ENCODE peak calls at places on chromosome 22, in five cellular contexts. One of them, this sample, is unnamed.
A peak's percentile ranks its signal among the peaks of the same experiment; 100 is the strongest.

GRCh38 chr22:29947410-29948387 is 64.7 kb downstream of the MTMR3 start:
- DNase-seq in A549: no peak
- DNase-seq in small intestine: no peak
- DNase-seq in AG04450: no peak
- DNase-seq in mucosa of descending colon: no peak
- DNase-seq in this sample: no peak

GRCh38 chr22:46050451-46050845 is 73.5 kb upstream of the WNT7B start:
- DNase-seq in A549: no peak
- DNase-seq in small intestine: no peak
- DNase-seq in AG04450: no peak
- DNase-seq in mucosa of descending colon: no peak
- DNase-seq in this sample: no peak

GRCh38 chr22:39341179-39341578 is 8.6 kb upstream of the SYNGR1 start:
- DNase-seq in A549: no peak
- DNase-seq in small intestine: no peak
- DNase-seq in AG04450: no peak
- DNase-seq in mucosa of descending colon: no peak
- DNase-seq in this sample: no peak

GRCh38 chr22:48376936-48377335 is 1450.7 kb downstream of the BRD1 start:
- DNase-seq in A549: no peak
- DNase-seq in small intestine: no peak
- DNase-seq in AG04450: no peak
- DNase-seq in mucosa of descending colon: no peak
- DNase-seq in this sample: no peak

GRCh38 chr22:50723991-50724390 is 14.0 kb upstream of the ACR start:
- DNase-seq in A549: no peak
- DNase-seq in small intestine: no peak
- DNase-seq in AG04450: no peak
- DNase-seq in mucosa of descending colon: no peak
- DNase-seq in this sample: no peak

GRCh38 chr22:42330170-42330569 is 59.7 kb upstream of the TCF20 start:
- DNase-seq in A549: no peak
- DNase-seq in small intestine: no peak
- DNase-seq in AG04450: no peak
- DNase-seq in mucosa of descending colon: no peak
- DNase-seq in this sample: no peak

GRCh38 chr22:40628354-40629042 is 8.0 kb downstream of the MRTFA start:
- DNase-seq in A549: no peak
- DNase-seq in small intestine: no peak
- DNase-seq in AG04450: no peak
- DNase-seq in mucosa of descending colon: no peak
- DNase-seq in this sample: no peak

GRCh38 chr22:30575011-30575671 is 676 bp upstream of the GAL3ST1 start:
- DNase-seq in A549: no peak
- DNase-seq in small intestine: no peak
- DNase-seq in AG04450: peak; percentile 38
- DNase-seq in mucosa of descending colon: peak; percentile 13
- DNase-seq in this sample: peak; percentile 72

GRCh38 chr22:49107961-49108530 is 719.6 kb downstream of the BRD1 start:
- DNase-seq in A549: no peak
- DNase-seq in small intestine: no peak
- DNase-seq in AG04450: no peak
- DNase-seq in mucosa of descending colon: no peak
- DNase-seq in this sample: no peak

GRCh38 chr22:44571566-44572413 is 73.8 kb upstream of the RTL6 start:
- DNase-seq in A549: no peak
- DNase-seq in small intestine: no peak
- DNase-seq in AG04450: no peak
- DNase-seq in mucosa of descending colon: no peak
- DNase-seq in this sample: no peak

GRCh38 chr22:39943366-39943765 is 16.8 kb upstream of the TMA7B start:
- DNase-seq in A549: no peak
- DNase-seq in small intestine: no peak
- DNase-seq in AG04450: no peak
- DNase-seq in mucosa of descending colon: no peak
- DNase-seq in this sample: no peak

GRCh38 chr22:27241430-27242110 is 560.0 kb downstream of the MN1 start:
- DNase-seq in A549: no peak
- DNase-seq in small intestine: no peak
- DNase-seq in AG04450: no peak
- DNase-seq in mucosa of descending colon: no peak
- DNase-seq in this sample: peak; percentile 90

GRCh38 chr22:40479126-40479800 is 108.9 kb downstream of the SGSM3 start:
- DNase-seq in A549: no peak
- DNase-seq in small intestine: no peak
- DNase-seq in AG04450: no peak
- DNase-seq in mucosa of descending colon: no peak
- DNase-seq in this sample: no peak

GRCh38 chr22:45261407-45262088 is 20.9 kb upstream of the KIAA0930 start:
- DNase-seq in A549: no peak
- DNase-seq in small intestine: peak; percentile 79
- DNase-seq in AG04450: no peak
- DNase-seq in mucosa of descending colon: peak; percentile 81
- DNase-seq in this sample: no peak

GRCh38 chr22:31093956-31094622 is 13.0 kb downstream of the SMTN start:
- DNase-seq in A549: no peak
- DNase-seq in small intestine: no peak
- DNase-seq in AG04450: no peak
- DNase-seq in mucosa of descending colon: no peak
- DNase-seq in this sample: peak; percentile 80

GRCh38 chr22:44538518-44539315 is 40.7 kb upstream of the RTL6 start:
- DNase-seq in A549: no peak
- DNase-seq in small intestine: peak; percentile 3
- DNase-seq in AG04450: no peak
- DNase-seq in mucosa of descending colon: no peak
- DNase-seq in this sample: no peak

GRCh38 chr22:28187612-28188011 is 268.6 kb upstream of the PITPNB start:
- DNase-seq in A549: no peak
- DNase-seq in small intestine: no peak
- DNase-seq in AG04450: no peak
- DNase-seq in mucosa of descending colon: no peak
- DNase-seq in this sample: no peak

DNA sequence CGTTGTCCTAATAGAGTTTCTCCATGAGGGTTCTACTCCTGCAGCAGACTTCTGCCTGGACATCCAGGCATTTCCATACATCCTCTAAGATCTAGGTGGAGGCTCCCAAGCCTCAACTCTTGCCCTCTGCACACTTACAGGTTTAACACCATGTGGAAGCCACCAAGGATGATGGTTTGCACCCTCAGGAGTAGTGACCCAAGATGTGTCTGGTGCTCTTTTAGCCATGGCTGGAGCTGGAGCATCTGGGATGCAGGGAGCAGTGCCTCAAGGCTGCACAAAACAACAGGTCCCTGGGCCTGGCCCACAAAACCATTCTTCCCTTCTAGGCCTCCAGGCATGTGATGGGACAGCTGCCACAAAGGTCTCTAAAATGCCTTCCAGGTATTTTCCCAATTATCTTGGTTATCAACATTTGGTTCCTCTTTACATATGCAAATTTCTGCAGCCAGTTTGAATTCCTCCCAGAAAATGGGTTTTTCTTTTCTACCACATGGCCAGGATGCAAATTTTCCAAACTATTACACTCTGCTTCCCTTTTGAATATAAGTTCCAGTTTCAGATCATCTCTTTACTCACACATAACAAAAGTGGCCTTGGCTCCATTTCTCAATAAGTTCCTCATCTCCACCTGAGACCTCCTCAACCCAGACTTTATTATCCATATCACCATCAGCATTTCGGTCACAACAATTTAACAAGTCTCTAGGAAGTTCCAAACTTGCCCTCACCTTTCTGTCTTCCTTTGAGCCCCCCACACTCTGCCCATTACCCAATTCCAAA is 69.5 kb upstream of the GNAZ start:
- DNase-seq in A549: no peak
- DNase-seq in small intestine: no peak
- DNase-seq in AG04450: no peak
- DNase-seq in mucosa of descending colon: no peak
- DNase-seq in this sample: no peak
- H3K9me3 ChIP-seq in A549: peaks cover 7% of the 10 kb centered on the region
- H3K9me3 ChIP-seq in small intestine: peaks cover 2% of the 10 kb centered on the region
- H3K9me3 ChIP-seq in AG04450: no peaks in the 10 kb centered on the region
- H3K9me3 ChIP-seq in mucosa of descending colon: peaks cover 20% of the 10 kb centered on the region
- H3K9me3 ChIP-seq in this sample: no peaks in the 10 kb centered on the region

GRCh38 chr22:23522642-23523251 is 57.3 kb downstream of the IGLL1 start:
- DNase-seq in A549: no peak
- DNase-seq in small intestine: no peak
- DNase-seq in AG04450: no peak
- DNase-seq in mucosa of descending colon: no peak
- DNase-seq in this sample: peak; percentile 60

GRCh38 chr22:23519442-23520177 is 60.5 kb downstream of the IGLL1 start:
- DNase-seq in A549: no peak
- DNase-seq in small intestine: no peak
- DNase-seq in AG04450: no peak
- DNase-seq in mucosa of descending colon: no peak
- DNase-seq in this sample: no peak

GRCh38 chr22:23521442-23522113 is 58.5 kb downstream of the IGLL1 start:
- DNase-seq in A549: peak; percentile 86
- DNase-seq in small intestine: peak; percentile 82
- DNase-seq in AG04450: peak; percentile 42
- DNase-seq in mucosa of descending colon: peak; percentile 92
- DNase-seq in this sample: peak; percentile 97

GRCh38 chr22:23518381-23519187 is 61.5 kb downstream of the IGLL1 start:
- DNase-seq in A549: no peak
- DNase-seq in small intestine: no peak
- DNase-seq in AG04450: no peak
- DNase-seq in mucosa of descending colon: no peak
- DNase-seq in this sample: no peak

GRCh38 chr22:23520875-23521441 is 59.1 kb downstream of the IGLL1 start:
- DNase-seq in A549: peak; percentile 20
- DNase-seq in small intestine: no peak
- DNase-seq in AG04450: no peak
- DNase-seq in mucosa of descending colon: no peak
- DNase-seq in this sample: no peak
- H3K4me3 ChIP-seq in A549: peak overlapping the region; percentile 44
- H3K4me3 ChIP-seq in small intestine: peak overlapping the region; percentile 56
- H3K4me3 ChIP-seq in AG04450: peak overlapping the region; percentile 45
- H3K4me3 ChIP-seq in mucosa of descending colon: no peak overlapping the region
- H3K4me3 ChIP-seq in this sample: no peak overlapping the region

DNA sequence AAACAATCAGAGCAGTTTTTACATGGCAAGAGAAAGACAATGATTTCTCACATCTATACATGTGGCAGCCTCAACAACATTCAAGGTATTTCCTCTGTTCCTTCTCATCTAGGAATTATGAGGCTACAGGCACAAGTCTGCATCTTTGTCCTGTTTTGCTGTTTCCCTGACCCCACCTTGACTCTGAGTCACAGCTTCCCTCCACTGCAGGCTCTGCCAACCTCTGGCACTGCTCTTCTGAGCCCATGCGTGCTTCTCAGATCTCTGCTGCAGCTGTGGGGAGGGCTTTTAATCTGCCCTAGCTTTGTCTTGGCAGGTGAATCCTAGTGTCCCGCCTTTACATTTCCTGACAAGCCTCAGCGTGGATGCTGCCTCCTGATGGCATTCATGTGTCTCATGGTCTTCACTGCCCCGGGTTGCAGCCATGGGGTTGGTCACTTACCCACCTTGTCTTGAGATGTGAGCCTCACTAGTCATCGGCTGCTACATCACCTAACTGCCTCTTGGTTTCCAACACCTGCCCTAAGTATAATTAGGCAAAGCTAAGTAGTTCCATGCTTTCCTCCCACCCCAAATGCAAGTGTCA is 578.5 kb downstream of the TBC1D22A start:
- DNase-seq in A549: no peak
- DNase-seq in small intestine: no peak
- DNase-seq in AG04450: no peak
- DNase-seq in mucosa of descending colon: no peak
- DNase-seq in this sample: no peak
- H3K9me3 ChIP-seq in A549: no peaks in the 10 kb centered on the region
- H3K9me3 ChIP-seq in small intestine: no peaks in the 10 kb centered on the region
- H3K9me3 ChIP-seq in AG04450: no peaks in the 10 kb centered on the region
- H3K9me3 ChIP-seq in mucosa of descending colon: no peaks in the 10 kb centered on the region
- H3K9me3 ChIP-seq in this sample: no peaks in the 10 kb centered on the region

GRCh38 chr22:36027579-36027959 is 1.1 kb downstream of the RBFOX2 start:
- DNase-seq in A549: no peak
- DNase-seq in small intestine: peak; percentile 25
- DNase-seq in AG04450: no peak
- DNase-seq in mucosa of descending colon: peak; percentile 20
- DNase-seq in this sample: no peak

GRCh38 chr22:36029406-36029755 is 757 bp upstream of the RBFOX2 start:
- DNase-seq in A549: no peak
- DNase-seq in small intestine: no peak
- DNase-seq in AG04450: no peak
- DNase-seq in mucosa of descending colon: no peak
- DNase-seq in this sample: no peak

GRCh38 chr22:36028646-36029405 is at the start of gene RBFOX2:
- DNase-seq in A549: peak; percentile 91
- DNase-seq in small intestine: peak; percentile 96
- DNase-seq in AG04450: peak; percentile 94
- DNase-seq in mucosa of descending colon: peak; percentile 98
- DNase-seq in this sample: peak; percentile 99

GRCh38 chr22:36027960-36028645 is 521 bp downstream of the RBFOX2 start:
- DNase-seq in A549: no peak
- DNase-seq in small intestine: peak; percentile 52
- DNase-seq in AG04450: no peak
- DNase-seq in mucosa of descending colon: peak; percentile 32
- DNase-seq in this sample: no peak

GRCh38 chr22:36026741-36027140 is 1.9 kb downstream of the RBFOX2 start:
- DNase-seq in A549: no peak
- DNase-seq in small intestine: no peak
- DNase-seq in AG04450: no peak
- DNase-seq in mucosa of descending colon: no peak
- DNase-seq in this sample: no peak
- H3K4me3 ChIP-seq in A549: peak overlapping the region; percentile 98
- H3K4me3 ChIP-seq in small intestine: no peak overlapping the region
- H3K4me3 ChIP-seq in AG04450: peak overlapping the region; percentile 91
- H3K4me3 ChIP-seq in mucosa of descending colon: no peak overlapping the region
- H3K4me3 ChIP-seq in this sample: peak overlapping the region; percentile 67

This sample was measured in pancreas.